ENCODE peak calls at places on chromosomes 13 and 19, in six cellular contexts. One of them, this sample, is unnamed. For H3K4me1, the result is how much of the 10 kb centered on the place peaks cover.

GRCh38 chr19:56086671-56087430 is 34.2 kb downstream of the ZNF787 start:
- DNase-seq in colonic mucosa: no peak
- DNase-seq in ovary: peak
- DNase-seq in left ventricle myocardium inferior: no peak
- DNase-seq in HAP-1: no peak
- DNase-seq in transverse colon: no peak
- DNase-seq in this sample: no peak

GRCh38 chr19:12785431-12786011 is 5.8 kb upstream of the JUNB start:
- DNase-seq in ovary: no peak
- DNase-seq in transverse colon: peak
- DNase-seq in left ventricle myocardium inferior: no peak
- DNase-seq in HAP-1: no peak
- DNase-seq in colonic mucosa: peak
- DNase-seq in this sample: no peak

GRCh38 chr13:97855570-97855970 is 97.9 kb upstream of the IPO5 start:
- DNase-seq in ovary: peak
- DNase-seq in transverse colon: peak
- DNase-seq in colonic mucosa: peak
- DNase-seq in left ventricle myocardium inferior: no peak
- DNase-seq in HAP-1: peak
- DNase-seq in this sample: peak

GRCh38 chr13:23673354-23673753 is 103.1 kb downstream of the TNFRSF19 start:
- DNase-seq in ovary: no peak
- DNase-seq in HAP-1: peak
- DNase-seq in colonic mucosa: no peak
- DNase-seq in left ventricle myocardium inferior: no peak
- DNase-seq in transverse colon: no peak
- DNase-seq in this sample: peak

GRCh38 chr19:17332677-17333581 is 1.7 kb downstream of the ANO8 start:
- DNase-seq in left ventricle myocardium inferior: no peak
- DNase-seq in ovary: no peak
- DNase-seq in colonic mucosa: no peak
- DNase-seq in HAP-1: peak
- DNase-seq in transverse colon: no peak
- DNase-seq in this sample: peak

GRCh38 chr13:26980099-26981031 is 191.2 kb downstream of the USP12 start:
- DNase-seq in transverse colon: no peak
- DNase-seq in left ventricle myocardium inferior: no peak
- DNase-seq in HAP-1: no peak
- DNase-seq in colonic mucosa: peak
- DNase-seq in ovary: no peak
- DNase-seq in this sample: no peak

GRCh38 chr19:49419173-49419572 is 4.1 kb downstream of the PTH2 start:
- DNase-seq in ovary: no peak
- DNase-seq in colonic mucosa: no peak
- DNase-seq in transverse colon: no peak
- DNase-seq in left ventricle myocardium inferior: no peak
- DNase-seq in HAP-1: no peak
- DNase-seq in this sample: no peak

GRCh38 chr19:14035706-14036105 is 4.1 kb downstream of the IL27RA start:
- DNase-seq in ovary: no peak
- DNase-seq in left ventricle myocardium inferior: no peak
- DNase-seq in colonic mucosa: no peak
- DNase-seq in HAP-1: no peak
- DNase-seq in transverse colon: no peak
- DNase-seq in this sample: no peak

GRCh38 chr19:18373892-18374629 is 11.9 kb upstream of the GDF15 start:
- DNase-seq in HAP-1: peak
- DNase-seq in colonic mucosa: peak
- DNase-seq in left ventricle myocardium inferior: peak
- DNase-seq in ovary: peak
- DNase-seq in transverse colon: peak
- DNase-seq in this sample: peak

GRCh38 chr13:33644607-33645543 is 173.1 kb upstream of the RFC3 start:
- DNase-seq in transverse colon: no peak
- DNase-seq in HAP-1: no peak
- DNase-seq in colonic mucosa: no peak
- DNase-seq in left ventricle myocardium inferior: no peak
- DNase-seq in ovary: no peak
- DNase-seq in this sample: no peak

GRCh38 chr19:45637890-45638667 is 1.1 kb downstream of the EML2 start:
- DNase-seq in transverse colon: peak
- DNase-seq in ovary: no peak
- DNase-seq in colonic mucosa: peak
- DNase-seq in left ventricle myocardium inferior: no peak
- DNase-seq in HAP-1: no peak
- DNase-seq in this sample: peak

GRCh38 chr13:42392706-42393572 is 121.0 kb downstream of the AKAP11 start:
- DNase-seq in left ventricle myocardium inferior: no peak
- DNase-seq in HAP-1: no peak
- DNase-seq in ovary: no peak
- DNase-seq in colonic mucosa: no peak
- DNase-seq in transverse colon: no peak
- DNase-seq in this sample: no peak

GRCh38 chr19:3977242-3978143 is 6.6 kb upstream of the DAPK3 start:
- DNase-seq in ovary: peak
- DNase-seq in transverse colon: no peak
- DNase-seq in colonic mucosa: no peak
- DNase-seq in HAP-1: no peak
- DNase-seq in left ventricle myocardium inferior: no peak
- DNase-seq in this sample: no peak

GRCh38 chr19:38033658-38034150 is 126.7 kb downstream of the SIPA1L3 start:
- DNase-seq in transverse colon: peak
- DNase-seq in ovary: no peak
- DNase-seq in colonic mucosa: no peak
- DNase-seq in HAP-1: no peak
- DNase-seq in left ventricle myocardium inferior: no peak
- DNase-seq in this sample: no peak

GRCh38 chr19:51511353-51511752 is 9.8 kb upstream of the SIGLEC12 start:
- DNase-seq in colonic mucosa: no peak
- DNase-seq in HAP-1: no peak
- DNase-seq in transverse colon: no peak
- DNase-seq in ovary: no peak
- DNase-seq in left ventricle myocardium inferior: no peak
- DNase-seq in this sample: peak

GRCh38 chr19:1507763-1508506 is 4.9 kb downstream of the ADAMTSL5 start:
- DNase-seq in HAP-1: peak
- DNase-seq in ovary: peak
- DNase-seq in left ventricle myocardium inferior: peak
- DNase-seq in colonic mucosa: peak
- DNase-seq in transverse colon: peak
- DNase-seq in this sample: peak

GRCh38 chr19:1509589-1510441 is 3.0 kb downstream of the ADAMTSL5 start:
- DNase-seq in transverse colon: no peak
- DNase-seq in colonic mucosa: no peak
- DNase-seq in left ventricle myocardium inferior: no peak
- DNase-seq in HAP-1: no peak
- DNase-seq in ovary: no peak
- DNase-seq in this sample: no peak

GRCh38 chr19:1510442-1510806 is 2.4 kb downstream of the ADAMTSL5 start:
- DNase-seq in HAP-1: no peak
- DNase-seq in ovary: no peak
- DNase-seq in colonic mucosa: no peak
- DNase-seq in left ventricle myocardium inferior: no peak
- DNase-seq in transverse colon: no peak
- DNase-seq in this sample: no peak

GRCh38 chr19:1507192-1507660 is 5.6 kb downstream of the ADAMTSL5 start:
- DNase-seq in transverse colon: no peak
- DNase-seq in colonic mucosa: no peak
- DNase-seq in ovary: peak
- DNase-seq in HAP-1: no peak
- DNase-seq in left ventricle myocardium inferior: no peak
- DNase-seq in this sample: no peak

GRCh38 chr19:1508507-1508856 is 4.3 kb downstream of the ADAMTSL5 start:
- DNase-seq in ovary: no peak
- DNase-seq in colonic mucosa: no peak
- DNase-seq in transverse colon: no peak
- DNase-seq in left ventricle myocardium inferior: no peak
- DNase-seq in HAP-1: no peak
- DNase-seq in this sample: no peak
- H3K4me3 ChIP-seq in ovary: peak
- H3K4me3 ChIP-seq in colonic mucosa: peak
- H3K4me3 ChIP-seq in transverse colon: peak
- H3K4me3 ChIP-seq in left ventricle myocardium inferior: peak
- H3K4me3 ChIP-seq in HAP-1: peak
- H3K4me3 ChIP-seq in this sample: no peak

GRCh38 chr13:30895773-30896172 is 10.3 kb upstream of the MEDAG start:
- DNase-seq in ovary: peak
- DNase-seq in transverse colon: no peak
- DNase-seq in left ventricle myocardium inferior: peak
- DNase-seq in HAP-1: no peak
- DNase-seq in colonic mucosa: no peak
- DNase-seq in this sample: peak
- H3K4me1 ChIP-seq in ovary: under half
- H3K4me1 ChIP-seq in transverse colon: under half
- H3K4me1 ChIP-seq in left ventricle myocardium inferior: under half
- H3K4me1 ChIP-seq in HAP-1: under half
- H3K4me1 ChIP-seq in colonic mucosa: under half
- H3K4me1 ChIP-seq in this sample: under half

GRCh38 chr19:1566392-1567115 is 1.6 kb downstream of the MEX3D start:
- DNase-seq in transverse colon: peak
- DNase-seq in left ventricle myocardium inferior: peak
- DNase-seq in colonic mucosa: peak
- DNase-seq in HAP-1: peak
- DNase-seq in ovary: peak
- DNase-seq in this sample: peak
- H3K4me3 ChIP-seq in transverse colon: peak
- H3K4me3 ChIP-seq in left ventricle myocardium inferior: peak
- H3K4me3 ChIP-seq in colonic mucosa: peak
- H3K4me3 ChIP-seq in HAP-1: peak
- H3K4me3 ChIP-seq in ovary: peak
- H3K4me3 ChIP-seq in this sample: peak

GRCh38 chr19:1691589-1692290 is 39.3 kb upstream of the TCF3 start:
- DNase-seq in transverse colon: no peak
- DNase-seq in HAP-1: no peak
- DNase-seq in ovary: no peak
- DNase-seq in colonic mucosa: no peak
- DNase-seq in left ventricle myocardium inferior: no peak
- DNase-seq in this sample: no peak
- H3K4me1 ChIP-seq in transverse colon: under half
- H3K4me1 ChIP-seq in HAP-1: under half
- H3K4me1 ChIP-seq in ovary: under half
- H3K4me1 ChIP-seq in colonic mucosa: under half
- H3K4me1 ChIP-seq in left ventricle myocardium inferior: under half
- H3K4me1 ChIP-seq in this sample: under half

GRCh38 chr19:11227201-11227886 is 12.1 kb upstream of the ANGPTL8 start:
- DNase-seq in ovary: no peak
- DNase-seq in colonic mucosa: peak
- DNase-seq in HAP-1: peak
- DNase-seq in transverse colon: no peak
- DNase-seq in left ventricle myocardium inferior: no peak
- DNase-seq in this sample: no peak
- H3K4me3 ChIP-seq in ovary: no peak
- H3K4me3 ChIP-seq in colonic mucosa: no peak
- H3K4me3 ChIP-seq in HAP-1: no peak
- H3K4me3 ChIP-seq in transverse colon: no peak
- H3K4me3 ChIP-seq in left ventricle myocardium inferior: no peak
- H3K4me3 ChIP-seq in this sample: no peak

GRCh38 chr19:29022165-29022564 is 190.8 kb downstream of the UQCRFS1 start:
- DNase-seq in HAP-1: no peak
- DNase-seq in colonic mucosa: no peak
- DNase-seq in transverse colon: no peak
- DNase-seq in ovary: no peak
- DNase-seq in left ventricle myocardium inferior: no peak
- DNase-seq in this sample: no peak
- H3K4me1 ChIP-seq in HAP-1: under half
- H3K4me1 ChIP-seq in colonic mucosa: under half
- H3K4me1 ChIP-seq in transverse colon: under half
- H3K4me1 ChIP-seq in ovary: under half
- H3K4me1 ChIP-seq in left ventricle myocardium inferior: under half
- H3K4me1 ChIP-seq in this sample: under half

GRCh38 chr13:75633285-75633684 is 2.8 kb upstream of the LMO7 start:
- DNase-seq in colonic mucosa: no peak
- DNase-seq in HAP-1: no peak
- DNase-seq in transverse colon: no peak
- DNase-seq in ovary: no peak
- DNase-seq in left ventricle myocardium inferior: no peak
- DNase-seq in this sample: no peak
- H3K4me3 ChIP-seq in colonic mucosa: no peak
- H3K4me3 ChIP-seq in HAP-1: no peak
- H3K4me3 ChIP-seq in transverse colon: no peak
- H3K4me3 ChIP-seq in ovary: no peak
- H3K4me3 ChIP-seq in left ventricle myocardium inferior: no peak
- H3K4me3 ChIP-seq in this sample: no peak

GRCh38 chr19:19423322-19423721 is 17.8 kb downstream of the GATAD2A start:
- DNase-seq in colonic mucosa: no peak
- DNase-seq in ovary: no peak
- DNase-seq in left ventricle myocardium inferior: no peak
- DNase-seq in HAP-1: no peak
- DNase-seq in transverse colon: no peak
- DNase-seq in this sample: no peak
- H3K4me1 ChIP-seq in colonic mucosa: under half
- H3K4me1 ChIP-seq in ovary: under half
- H3K4me1 ChIP-seq in left ventricle myocardium inferior: half or more
- H3K4me1 ChIP-seq in HAP-1: under half
- H3K4me1 ChIP-seq in transverse colon: under half
- H3K4me1 ChIP-seq in this sample: under half

DNA sequence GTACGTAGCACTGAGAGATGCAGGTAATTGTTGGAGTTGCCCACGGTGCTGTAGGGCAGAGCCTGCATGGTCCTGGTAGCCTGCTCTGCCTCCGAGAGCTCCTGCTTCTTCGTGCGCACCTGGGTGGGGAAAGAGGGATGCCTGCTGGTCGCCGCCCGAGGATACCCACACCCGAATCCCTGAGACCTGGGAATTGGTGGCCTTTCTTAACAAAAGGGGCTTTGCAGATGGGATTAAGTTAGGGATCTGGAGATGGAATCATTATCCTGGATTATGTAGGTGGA is 9.4 kb downstream of the C3 start:
- DNase-seq in left ventricle myocardium inferior: no peak
- DNase-seq in colonic mucosa: no peak
- DNase-seq in HAP-1: no peak
- DNase-seq in transverse colon: no peak
- DNase-seq in ovary: no peak
- DNase-seq in this sample: no peak
- H3K4me3 ChIP-seq in left ventricle myocardium inferior: no peak
- H3K4me3 ChIP-seq in colonic mucosa: no peak
- H3K4me3 ChIP-seq in HAP-1: no peak
- H3K4me3 ChIP-seq in transverse colon: no peak
- H3K4me3 ChIP-seq in ovary: no peak
- H3K4me3 ChIP-seq in this sample: no peak